ENCODE peak calls at places on chromosome 9, in seven cellular contexts. U is sigmoid colon, G is MM.1S, Q is IMR-90, I is heart left ventricle, L is gastrocnemius medialis, C is body of pancreas. X is an unnamed sample. For H3K36me3, the result is how much of the 10 kb centered on the place peaks cover.

GRCh38 chr9:96720435-96720834 is 57.5 kb downstream of the ZNF510 start:
- DNase-seq in U (no peak), G (no peak), Q (no peak), I (no peak), L (no peak), C (no peak), X (no peak)

GRCh38 chr9:32455738-32456137 is 70.3 kb downstream of the RIGI start:
- DNase-seq in U (peak), G (no peak), Q (peak), I (no peak), L (no peak), C (peak), X (no peak)

GRCh38 chr9:112361602-112362001 is 18.3 kb upstream of the HSDL2 start:
- DNase-seq in U (no peak), G (peak), Q (peak), I (no peak), L (no peak), C (no peak), X (no peak)

GRCh38 chr9:122051401-122052346 is 41.4 kb downstream of the TTLL11 start:
- DNase-seq in U (no peak), G (no peak), Q (peak), I (no peak), L (no peak), C (no peak), X (no peak)

GRCh38 chr9:93290495-93291434 is 106.8 kb downstream of the WNK2 start:
- DNase-seq in U (no peak), G (no peak), Q (no peak), I (no peak), L (no peak), C (no peak), X (no peak)

GRCh38 chr9:129126789-129127618 is 15.8 kb downstream of the PTPA start:
- DNase-seq in U (no peak), G (no peak), Q (no peak), I (no peak), L (no peak), C (no peak), X (no peak)

GRCh38 chr9:103798620-103799019 is 295.5 kb upstream of the SMC2 start:
- DNase-seq in U (no peak), G (peak), Q (no peak), I (no peak), L (no peak), C (no peak), X (no peak)

GRCh38 chr9:29214702-29215248 is 1641.5 kb upstream of the C9orf72 start:
- DNase-seq in U (no peak), G (no peak), Q (no peak), I (no peak), L (no peak), C (no peak), X (no peak)

GRCh38 chr9:21661626-21662025 is 140.8 kb upstream of the MTAP start:
- DNase-seq in U (no peak), G (no peak), Q (peak), I (no peak), L (no peak), C (no peak), X (no peak)

GRCh38 chr9:81844131-81844567 is 84.1 kb upstream of the SPATA31D4 start:
- DNase-seq in U (no peak), G (no peak), Q (no peak), I (no peak), L (no peak), C (no peak), X (no peak)

GRCh38 chr9:37618817-37619216 is 26.4 kb upstream of the TOMM5 start:
- DNase-seq in U (no peak), G (no peak), Q (peak), I (no peak), L (no peak), C (no peak), X (no peak)

GRCh38 chr9:116153765-116154333 is at the start of gene PAPPA:
- DNase-seq in U (no peak), G (no peak), Q (no peak), I (no peak), L (no peak), C (peak), X (no peak)

GRCh38 chr9:86485359-86485758 is 131.1 kb upstream of the TUT7 start:
- DNase-seq in U (no peak), G (no peak), Q (no peak), I (no peak), L (no peak), C (no peak), X (no peak)

GRCh38 chr9:129612815-129613519 is 7.9 kb downstream of the C9orf50 start:
- DNase-seq in U (peak), G (no peak), Q (no peak), I (no peak), L (no peak), C (no peak), X (no peak)

GRCh38 chr9:78368236-78368635 is 71.3 kb downstream of the PSAT1 start:
- DNase-seq in U (no peak), G (no peak), Q (no peak), I (no peak), L (no peak), C (no peak), X (no peak)

GRCh38 chr9:34254141-34254913 is 74.7 kb downstream of the KIF24 start:
- DNase-seq in U (peak), G (no peak), Q (peak), I (peak), L (peak), C (no peak), X (no peak)

GRCh38 chr9:105385372-105385985 is 62.4 kb upstream of the FSD1L start:
- DNase-seq in U (peak), G (peak), Q (no peak), I (no peak), L (peak), C (peak), X (no peak)

GRCh38 chr9:100637787-100638186 is 59.9 kb downstream of the CAVIN4 start:
- DNase-seq in U (no peak), G (no peak), Q (no peak), I (no peak), L (no peak), C (no peak), X (no peak)
- H3K36me3 ChIP-seq in U (under half), G (under half), Q (under half), I (under half), L (under half), C (under half), X (under half)

DNA sequence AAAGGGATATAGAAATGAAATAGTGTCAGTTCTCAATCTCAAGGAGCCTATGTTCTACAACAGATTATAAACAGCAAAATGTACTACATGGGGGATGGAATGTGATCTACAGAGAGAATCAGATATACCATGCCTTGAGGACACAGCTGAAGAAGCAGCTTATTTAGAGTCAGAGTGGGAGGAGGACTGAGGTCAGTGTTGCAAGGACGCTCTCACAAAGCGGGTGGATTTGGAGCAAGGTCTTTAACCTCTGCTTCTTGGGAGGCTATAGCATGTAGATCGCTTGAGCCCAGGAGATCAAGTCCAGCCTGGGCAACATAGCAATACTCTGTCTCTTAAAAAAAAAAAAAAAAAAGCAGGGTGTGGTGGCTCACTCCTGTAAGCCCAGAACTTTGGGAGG is 32.8 kb upstream of the PLIN2 start:
- DNase-seq in U (no peak), G (no peak), Q (no peak), I (no peak), L (no peak), C (no peak), X (no peak)
- H3K36me3 ChIP-seq in U (under half), G (under half), Q (under half), I (under half), L (under half), C (under half), X (under half)

GRCh38 chr9:133342083-133342406 is 5.9 kb downstream of the MED22 start:
- DNase-seq in U (no peak), G (no peak), Q (no peak), I (no peak), L (no peak), C (no peak), X (no peak)
- H3K36me3 ChIP-seq in U (under half), G (under half), Q (half or more), I (half or more), L (under half), C (under half), X (half or more)

GRCh38 chr9:131625848-131626670 is 80.7 kb downstream of the PRRT1B start:
- DNase-seq in U (no peak), G (no peak), Q (peak), I (no peak), L (no peak), C (no peak), X (no peak)

GRCh38 chr9:131627326-131627845 is 82.1 kb downstream of the PRRT1B start:
- DNase-seq in U (no peak), G (no peak), Q (peak), I (no peak), L (no peak), C (peak), X (no peak)

GRCh38 chr9:131623655-131624330 is 78.5 kb downstream of the PRRT1B start:
- DNase-seq in U (no peak), G (no peak), Q (no peak), I (no peak), L (no peak), C (no peak), X (no peak)

GRCh38 chr9:131624636-131625241 is 79.4 kb downstream of the PRRT1B start:
- DNase-seq in U (no peak), G (no peak), Q (peak), I (peak), L (no peak), C (peak), X (no peak)

GRCh38 chr9:131625388-131625787 is 80.1 kb downstream of the PRRT1B start:
- DNase-seq in U (no peak), G (no peak), Q (no peak), I (no peak), L (no peak), C (no peak), X (no peak)
- H3K36me3 ChIP-seq in U (under half), G (under half), Q (under half), I (half or more), L (under half), C (under half), X (under half)

GRCh38 chr9:89036862-89037261 is 45.6 kb downstream of the S1PR3 start:
- DNase-seq in U (no peak), G (no peak), Q (no peak), I (no peak), L (no peak), C (no peak), X (no peak)

GRCh38 chr9:89038354-89039091 is 47.3 kb downstream of the S1PR3 start:
- DNase-seq in U (no peak), G (no peak), Q (peak), I (peak), L (peak), C (no peak), X (no peak)

GRCh38 chr9:89036383-89036782 is 45.1 kb downstream of the S1PR3 start:
- DNase-seq in U (no peak), G (no peak), Q (peak), I (no peak), L (no peak), C (no peak), X (no peak)

GRCh38 chr9:89037891-89038290 is 46.6 kb downstream of the S1PR3 start:
- DNase-seq in U (no peak), G (no peak), Q (no peak), I (no peak), L (no peak), C (no peak), X (no peak)

DNA sequence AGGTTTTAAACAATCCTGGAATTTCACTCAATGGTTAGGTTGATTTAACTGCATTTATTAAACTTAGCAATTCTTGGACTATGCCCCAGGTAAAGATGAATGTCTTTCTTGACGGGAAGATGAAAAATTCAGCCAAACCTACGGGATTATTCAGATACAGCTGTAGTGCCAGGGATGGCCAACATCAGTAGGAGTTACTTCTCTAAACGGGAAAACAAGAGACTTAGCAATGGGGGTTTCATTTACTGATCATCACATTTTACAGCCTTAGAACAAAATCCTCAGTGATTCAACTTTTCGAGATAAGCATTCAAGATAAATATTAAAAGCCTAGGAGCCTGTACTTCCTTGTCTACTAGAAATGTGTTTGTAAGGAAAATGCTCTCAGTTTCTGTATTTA is 46.1 kb downstream of the S1PR3 start:
- DNase-seq in U (no peak), G (no peak), Q (no peak), I (no peak), L (no peak), C (no peak), X (no peak)
- H3K36me3 ChIP-seq in U (under half), G (under half), Q (under half), I (under half), L (under half), C (under half), X (under half)

DNA sequence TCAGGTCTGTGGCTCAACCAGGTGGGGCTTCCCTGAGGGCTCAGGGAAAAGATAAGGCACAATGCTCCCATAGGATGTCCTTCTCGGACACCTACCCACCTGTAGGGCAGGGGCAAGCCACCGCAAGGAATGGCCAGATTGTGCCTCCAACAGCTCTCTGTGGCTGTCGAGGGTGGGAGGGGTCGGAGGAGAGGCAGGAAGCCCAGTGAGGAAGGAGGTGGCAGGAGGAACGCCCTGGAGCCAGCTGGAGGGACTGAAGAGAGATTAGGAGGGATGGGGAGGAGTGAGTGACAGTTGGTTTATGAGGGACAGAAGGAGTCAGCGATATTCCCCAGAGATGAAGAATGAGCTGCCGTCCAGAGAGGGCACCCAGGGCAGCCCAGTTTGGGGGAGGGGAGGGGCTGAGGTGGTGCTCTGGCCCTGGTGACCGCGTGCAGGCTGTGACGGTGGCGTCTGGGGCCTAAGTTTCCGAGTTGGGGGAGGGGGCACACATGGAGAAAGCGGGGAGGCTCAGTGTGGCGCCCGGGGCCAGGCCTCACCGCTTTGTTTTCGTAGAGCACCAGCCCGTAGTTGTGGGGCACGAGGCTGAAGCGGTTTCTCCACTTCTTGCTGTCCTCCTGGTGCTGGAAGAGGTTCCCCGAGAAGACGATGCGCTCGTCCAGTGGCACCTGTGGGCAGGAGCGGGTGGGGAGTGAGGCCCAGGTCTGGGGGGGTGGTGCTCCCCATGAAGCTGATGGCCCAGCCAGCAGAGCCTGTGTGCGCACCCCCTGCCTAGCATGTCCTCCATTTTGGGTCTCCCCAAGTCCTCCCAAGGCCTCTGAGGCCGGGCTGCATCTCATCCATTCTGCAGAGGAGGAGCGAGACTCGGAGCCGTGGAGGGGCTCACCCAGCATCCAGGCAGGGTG is 75.6 kb downstream of the LRSAM1 start:
- DNase-seq in U (no peak), G (no peak), Q (no peak), I (no peak), L (no peak), C (no peak), X (no peak)
- H3K36me3 ChIP-seq in U (under half), G (under half), Q (half or more), I (under half), L (under half), C (under half), X (under half)

X was measured in thoracic aorta.